ENCODE peak calls at places on chromosome 20, in four cellular contexts. A is neural crest cell; Y is activated CD8-positive, alpha-beta memory T cell treated with anti-CD3 and anti-CD28 coated beads for 4 hours; H is endothelial cell. E is an unnamed sample.

GRCh38 chr20:32050851-32051556 is 1.0 kb upstream of the HCK start:
- DNase-seq in Y (no peak), A (no peak), H (no peak), E (no peak)

GRCh38 chr20:61668064-61668463 is 397.6 kb downstream of the TAF4 start:
- DNase-seq in Y (no peak), H (no peak), A (no peak), E (no peak)

GRCh38 chr20:16476032-16476431 is 97.2 kb downstream of the KIF16B start:
- DNase-seq in Y (no peak), H (no peak), A (no peak), E (peak)

GRCh38 chr20:19451591-19452295 is 239.3 kb downstream of the SLC24A3 start:
- DNase-seq in Y (no peak), H (no peak), A (no peak), E (no peak)

GRCh38 chr20:62051166-62051900 is 14.3 kb downstream of the TAF4 start:
- DNase-seq in Y (no peak), A (no peak), H (no peak), E (no peak)

GRCh38 chr20:10280016-10280908 is 61.6 kb downstream of the SNAP25 start:
- DNase-seq in A (no peak), Y (no peak), H (no peak), E (no peak)

GRCh38 chr20:3818155-3819151 is 1.9 kb upstream of the AP5S1 start:
- DNase-seq in Y (no peak), A (peak), H (peak), E (no peak)

GRCh38 chr20:49286689-49287551 is 9.1 kb upstream of the ZNFX1 start:
- DNase-seq in H (no peak), Y (no peak), A (no peak), E (no peak)

GRCh38 chr20:35434085-35435005 is 3.7 kb downstream of the GDF5 start:
- DNase-seq in A (no peak), H (no peak), Y (no peak), E (no peak)

GRCh38 chr20:56731041-56731440 is 101.9 kb downstream of the TFAP2C start:
- DNase-seq in A (no peak), Y (no peak), H (no peak), E (no peak)

GRCh38 chr20:52518735-52519134 is 327.2 kb upstream of the ZFP64 start:
- DNase-seq in Y (no peak), H (no peak), A (no peak), E (no peak)

GRCh38 chr20:2751868-2752630 is 48.4 kb downstream of the CPXM1 start:
- DNase-seq in H (no peak), Y (no peak), A (no peak), E (no peak)

GRCh38 chr20:18916886-18917785 is 103.6 kb downstream of the SCP2D1 start:
- DNase-seq in Y (no peak), A (no peak), H (no peak), E (no peak)

GRCh38 chr20:11249683-11250082 is 575.9 kb upstream of the JAG1 start:
- DNase-seq in A (no peak), Y (no peak), H (no peak), E (no peak)

GRCh38 chr20:31605031-31605901 is at the start of gene ID1:
- DNase-seq in H (peak), Y (peak), A (peak), E (peak)

GRCh38 chr20:62289131-62289530 is 13.7 kb upstream of the ADRM1 start:
- DNase-seq in Y (no peak), H (no peak), A (no peak), E (no peak)

GRCh38 chr20:63016514-63017075 is 9.8 kb upstream of the BHLHE23 start:
- DNase-seq in A (no peak), H (no peak), Y (no peak), E (no peak)

GRCh38 chr20:46212252-46212651 is 94.1 kb downstream of the CD40 start:
- DNase-seq in H (no peak), Y (no peak), A (no peak), E (no peak)

GRCh38 chr20:50195524-50196120 is 5.0 kb downstream of the CEBPB start:
- DNase-seq in A (no peak), H (no peak), Y (no peak), E (no peak)

GRCh38 chr20:57388953-57389694 is 2.1 kb upstream of the RBM38 start:
- DNase-seq in Y (peak), A (peak), H (peak), E (peak)

GRCh38 chr20:21361266-21361665 is 36.1 kb downstream of the NKX2-4 start:
- DNase-seq in H (no peak), Y (no peak), A (no peak), E (no peak)

GRCh38 chr20:54397292-54398155 is 77.9 kb upstream of the DOK5 start:
- DNase-seq in A (no peak), H (no peak), Y (no peak), E (no peak)

GRCh38 chr20:46220808-46221207 is 87.5 kb downstream of the CDH22 start:
- DNase-seq in Y (no peak), A (peak), H (no peak), E (peak)

GRCh38 chr20:48690888-48691287 is 136.9 kb downstream of the PREX1 start:
- DNase-seq in Y (no peak), H (no peak), A (no peak), E (no peak)

GRCh38 chr20:36768768-36769430 is 4.7 kb downstream of the DSN1 start:
- DNase-seq in H (no peak), A (no peak), Y (no peak), E (no peak)

GRCh38 chr20:37777556-37777955 is 83.7 kb downstream of the CTNNBL1 start:
- DNase-seq in H (no peak), A (no peak), Y (no peak), E (no peak)